ENCODE peak calls at places on chromosomes 2 and 18, in four cellular contexts. One of them, this sample, is unnamed.
A peak's percentile ranks its signal among the peaks of the same experiment; 100 is the strongest.

GRCh38 chr2:221104391-221104811 is 467.7 kb downstream of the EPHA4 start:
- DNase-seq in chondrocyte: no peak
- DNase-seq in CD4-positive, alpha-beta T cell: no peak
- DNase-seq in right lobe of liver: peak; percentile 38
- DNase-seq in this sample: no peak

GRCh38 chr18:21735452-21736015 is 5.1 kb upstream of the MIB1 start:
- DNase-seq in chondrocyte: no peak
- DNase-seq in CD4-positive, alpha-beta T cell: peak; percentile 55
- DNase-seq in right lobe of liver: peak; percentile 25
- DNase-seq in this sample: peak; percentile 23

GRCh38 chr18:64929026-64929425 is 780.1 kb upstream of the LINC00305 start:
- DNase-seq in chondrocyte: no peak
- DNase-seq in CD4-positive, alpha-beta T cell: no peak
- DNase-seq in right lobe of liver: no peak
- DNase-seq in this sample: no peak

GRCh38 chr2:44184106-44184505 is 15.4 kb downstream of the PPM1B start:
- DNase-seq in chondrocyte: no peak
- DNase-seq in CD4-positive, alpha-beta T cell: no peak
- DNase-seq in right lobe of liver: no peak
- DNase-seq in this sample: no peak

GRCh38 chr18:41073372-41073954 is 881.6 kb upstream of the PIK3C3 start:
- DNase-seq in chondrocyte: no peak
- DNase-seq in CD4-positive, alpha-beta T cell: no peak
- DNase-seq in right lobe of liver: no peak
- DNase-seq in this sample: no peak

GRCh38 chr2:236972491-236973379 is 113.0 kb upstream of the COPS8 start:
- DNase-seq in chondrocyte: no peak
- DNase-seq in CD4-positive, alpha-beta T cell: no peak
- DNase-seq in right lobe of liver: peak; percentile 61
- DNase-seq in this sample: no peak

GRCh38 chr2:26061539-26061938 is 27.7 kb downstream of the RAB10 start:
- DNase-seq in chondrocyte: no peak
- DNase-seq in CD4-positive, alpha-beta T cell: no peak
- DNase-seq in right lobe of liver: no peak
- DNase-seq in this sample: no peak

GRCh38 chr2:54289942-54290702 is 34.1 kb upstream of the TSPYL6 start:
- DNase-seq in chondrocyte: no peak
- DNase-seq in CD4-positive, alpha-beta T cell: no peak
- DNase-seq in right lobe of liver: no peak
- DNase-seq in this sample: no peak

GRCh38 chr2:113240150-113240914 is 38.4 kb downstream of the PAX8 start:
- DNase-seq in chondrocyte: no peak
- DNase-seq in CD4-positive, alpha-beta T cell: no peak
- DNase-seq in right lobe of liver: peak; percentile 89
- DNase-seq in this sample: no peak

GRCh38 chr2:3376821-3377220 is 797 bp downstream of the EIPR1 start:
- DNase-seq in chondrocyte: no peak
- DNase-seq in CD4-positive, alpha-beta T cell: no peak
- DNase-seq in right lobe of liver: no peak
- DNase-seq in this sample: no peak

GRCh38 chr18:22822024-22822423 is 111.1 kb upstream of the RBBP8 start:
- DNase-seq in chondrocyte: no peak
- DNase-seq in CD4-positive, alpha-beta T cell: no peak
- DNase-seq in right lobe of liver: no peak
- DNase-seq in this sample: no peak

GRCh38 chr18:57444301-57444759 is 9.2 kb downstream of the ONECUT2 start:
- DNase-seq in chondrocyte: no peak
- DNase-seq in CD4-positive, alpha-beta T cell: no peak
- DNase-seq in right lobe of liver: peak; percentile 61
- DNase-seq in this sample: no peak

GRCh38 chr2:171432969-171433762 is 624 bp downstream of the METTL8 start:
- DNase-seq in chondrocyte: no peak
- DNase-seq in CD4-positive, alpha-beta T cell: peak; percentile 12
- DNase-seq in right lobe of liver: peak; percentile 23
- DNase-seq in this sample: no peak

GRCh38 chr2:45282646-45283045 is 273.4 kb upstream of the SIX2 start:
- DNase-seq in chondrocyte: no peak
- DNase-seq in CD4-positive, alpha-beta T cell: no peak
- DNase-seq in right lobe of liver: no peak
- DNase-seq in this sample: no peak

GRCh38 chr2:48173141-48173540 is 266.8 kb upstream of the FBXO11 start:
- DNase-seq in chondrocyte: no peak
- DNase-seq in CD4-positive, alpha-beta T cell: no peak
- DNase-seq in right lobe of liver: no peak
- DNase-seq in this sample: no peak

GRCh38 chr18:13530879-13531387 is 195.4 kb downstream of the FAM210A start:
- DNase-seq in chondrocyte: no peak
- DNase-seq in CD4-positive, alpha-beta T cell: peak; percentile 17
- DNase-seq in right lobe of liver: peak; percentile 62
- DNase-seq in this sample: no peak

GRCh38 chr2:143551946-143552655 is 422.9 kb downstream of the ARHGAP15 start:
- DNase-seq in chondrocyte: no peak
- DNase-seq in CD4-positive, alpha-beta T cell: no peak
- DNase-seq in right lobe of liver: no peak
- DNase-seq in this sample: no peak

GRCh38 chr2:160331258-160332025 is 131.4 kb upstream of the ITGB6 start:
- DNase-seq in chondrocyte: no peak
- DNase-seq in CD4-positive, alpha-beta T cell: no peak
- DNase-seq in right lobe of liver: no peak
- DNase-seq in this sample: no peak

GRCh38 chr2:38386377-38386776 is 9.3 kb upstream of the ATL2 start:
- DNase-seq in chondrocyte: no peak
- DNase-seq in CD4-positive, alpha-beta T cell: no peak
- DNase-seq in right lobe of liver: no peak
- DNase-seq in this sample: no peak

GRCh38 chr2:138829326-138829725 is 49.1 kb upstream of the NXPH2 start:
- DNase-seq in chondrocyte: no peak
- DNase-seq in CD4-positive, alpha-beta T cell: peak; percentile 8
- DNase-seq in right lobe of liver: peak; percentile 27
- DNase-seq in this sample: no peak

GRCh38 chr2:233440314-233440713 is 86.0 kb downstream of the DGKD start:
- DNase-seq in chondrocyte: peak; percentile 83
- DNase-seq in CD4-positive, alpha-beta T cell: no peak
- DNase-seq in right lobe of liver: peak; percentile 9
- DNase-seq in this sample: no peak

GRCh38 chr18:50659091-50660003 is 99.5 kb downstream of the MAPK4 start:
- DNase-seq in chondrocyte: no peak
- DNase-seq in CD4-positive, alpha-beta T cell: no peak
- DNase-seq in right lobe of liver: no peak
- DNase-seq in this sample: no peak

GRCh38 chr18:56910967-56911366 is 235.9 kb upstream of the BOD1L2 start:
- DNase-seq in chondrocyte: no peak
- DNase-seq in CD4-positive, alpha-beta T cell: no peak
- DNase-seq in right lobe of liver: no peak
- DNase-seq in this sample: no peak

GRCh38 chr2:201432551-201433388 is 18.5 kb downstream of the TRAK2 start:
- DNase-seq in chondrocyte: no peak
- DNase-seq in CD4-positive, alpha-beta T cell: no peak
- DNase-seq in right lobe of liver: no peak
- DNase-seq in this sample: no peak

GRCh38 chr2:57893800-57894199 is 152.8 kb upstream of the VRK2 start:
- DNase-seq in chondrocyte: no peak
- DNase-seq in CD4-positive, alpha-beta T cell: no peak
- DNase-seq in right lobe of liver: no peak
- DNase-seq in this sample: no peak

GRCh38 chr2:232522014-232522854 is 2.0 kb downstream of the PRSS56 start:
- DNase-seq in chondrocyte: no peak
- DNase-seq in CD4-positive, alpha-beta T cell: peak; percentile 65
- DNase-seq in right lobe of liver: peak; percentile 62
- DNase-seq in this sample: peak; percentile 71

GRCh38 chr2:234273887-234274584 is 222.8 kb downstream of the ARL4C start:
- DNase-seq in chondrocyte: no peak
- DNase-seq in CD4-positive, alpha-beta T cell: no peak
- DNase-seq in right lobe of liver: no peak
- DNase-seq in this sample: no peak

GRCh38 chr2:148122788-148123187 is 101.9 kb downstream of the MBD5 start:
- DNase-seq in chondrocyte: no peak
- DNase-seq in CD4-positive, alpha-beta T cell: no peak
- DNase-seq in right lobe of liver: no peak
- DNase-seq in this sample: no peak

DNA sequence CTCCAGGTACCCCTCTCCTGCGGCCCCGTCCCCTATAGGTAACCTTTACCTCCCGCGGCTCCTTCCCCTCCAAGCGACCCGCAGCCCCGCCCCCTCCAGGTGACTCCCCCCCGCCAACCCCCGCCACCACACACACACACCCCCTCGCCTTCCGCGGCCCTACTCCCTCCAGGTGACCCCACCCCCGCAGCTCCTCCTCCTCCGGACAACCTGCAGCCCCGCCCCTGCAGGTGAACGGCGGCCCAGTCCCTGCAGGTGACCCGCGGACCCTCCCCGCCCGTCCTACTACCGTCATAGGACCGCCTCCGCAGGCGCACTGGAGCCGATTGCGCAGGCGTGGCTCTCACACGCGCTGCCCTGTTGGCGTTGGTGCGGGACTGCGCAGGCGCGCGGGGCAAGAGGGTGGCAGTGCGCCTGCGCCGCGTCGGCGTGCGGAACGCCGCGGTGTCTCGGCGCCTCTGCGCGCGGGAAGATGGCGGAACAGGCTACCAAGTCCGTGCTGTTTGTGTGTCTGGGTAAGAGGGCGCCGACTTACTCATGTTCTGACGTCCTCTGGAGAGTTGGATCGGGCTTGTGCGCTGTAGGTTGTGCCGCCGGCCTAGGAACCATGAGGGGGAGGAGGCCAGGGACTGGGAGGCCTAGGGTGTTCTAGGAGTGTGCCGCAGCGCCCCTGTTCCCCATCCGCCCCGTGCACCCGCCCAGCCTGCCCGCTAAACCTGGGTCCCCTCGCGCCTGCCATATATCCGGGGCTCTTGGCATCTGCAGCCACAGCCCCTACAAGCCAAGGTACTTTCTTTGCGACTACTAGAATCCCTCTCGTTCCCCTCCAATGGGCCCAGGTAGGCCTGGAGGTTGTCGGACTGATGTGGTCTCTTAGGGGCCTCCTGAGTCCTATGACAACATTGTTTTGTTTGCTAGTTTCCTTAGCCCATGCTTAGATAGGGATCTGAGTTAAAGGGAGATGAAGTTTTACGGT is at the start of gene ACP1:
- DNase-seq in chondrocyte: peak; percentile 98
- DNase-seq in CD4-positive, alpha-beta T cell: peak; percentile 96
- DNase-seq in right lobe of liver: peak; percentile 97
- DNase-seq in this sample: peak; percentile 94
- TF ChIP-seq CTCF in chondrocyte: peak; percentile 22
- TF ChIP-seq CTCF in CD4-positive, alpha-beta T cell: no peak
- TF ChIP-seq CTCF in right lobe of liver: no peak
- TF ChIP-seq CTCF in this sample: no peak

GRCh38 chr18:5874336-5874735 is 21.0 kb downstream of the TMEM200C start:
- DNase-seq in chondrocyte: no peak
- DNase-seq in CD4-positive, alpha-beta T cell: no peak
- DNase-seq in right lobe of liver: no peak
- DNase-seq in this sample: no peak

GRCh38 chr18:5872886-5873285 is 22.4 kb downstream of the TMEM200C start:
- DNase-seq in chondrocyte: no peak
- DNase-seq in CD4-positive, alpha-beta T cell: no peak
- DNase-seq in right lobe of liver: no peak
- DNase-seq in this sample: no peak

GRCh38 chr18:5865521-5865920 is 29.8 kb downstream of the TMEM200C start:
- DNase-seq in chondrocyte: no peak
- DNase-seq in CD4-positive, alpha-beta T cell: no peak
- DNase-seq in right lobe of liver: no peak
- DNase-seq in this sample: no peak

GRCh38 chr18:5868218-5868904 is 27.0 kb downstream of the TMEM200C start:
- DNase-seq in chondrocyte: no peak
- DNase-seq in CD4-positive, alpha-beta T cell: no peak
- DNase-seq in right lobe of liver: peak; percentile 51
- DNase-seq in this sample: no peak
- TF ChIP-seq CTCF in chondrocyte: peak; percentile 94
- TF ChIP-seq CTCF in CD4-positive, alpha-beta T cell: no peak
- TF ChIP-seq CTCF in right lobe of liver: peak; percentile 86
- TF ChIP-seq CTCF in this sample: peak; percentile 33

GRCh38 chr2:121293450-121294325 is 8.7 kb upstream of the TFCP2L1 start:
- DNase-seq in chondrocyte: no peak
- DNase-seq in CD4-positive, alpha-beta T cell: no peak
- DNase-seq in right lobe of liver: peak; percentile 44
- DNase-seq in this sample: no peak

GRCh38 chr2:121298476-121298875 is 13.5 kb upstream of the TFCP2L1 start:
- DNase-seq in chondrocyte: no peak
- DNase-seq in CD4-positive, alpha-beta T cell: no peak
- DNase-seq in right lobe of liver: no peak
- DNase-seq in this sample: no peak

GRCh38 chr2:121295911-121296650 is 11.1 kb upstream of the TFCP2L1 start:
- DNase-seq in chondrocyte: no peak
- DNase-seq in CD4-positive, alpha-beta T cell: no peak
- DNase-seq in right lobe of liver: no peak
- DNase-seq in this sample: no peak

GRCh38 chr2:121294881-121295840 is 10.2 kb upstream of the TFCP2L1 start:
- DNase-seq in chondrocyte: no peak
- DNase-seq in CD4-positive, alpha-beta T cell: no peak
- DNase-seq in right lobe of liver: no peak
- DNase-seq in this sample: no peak

DNA sequence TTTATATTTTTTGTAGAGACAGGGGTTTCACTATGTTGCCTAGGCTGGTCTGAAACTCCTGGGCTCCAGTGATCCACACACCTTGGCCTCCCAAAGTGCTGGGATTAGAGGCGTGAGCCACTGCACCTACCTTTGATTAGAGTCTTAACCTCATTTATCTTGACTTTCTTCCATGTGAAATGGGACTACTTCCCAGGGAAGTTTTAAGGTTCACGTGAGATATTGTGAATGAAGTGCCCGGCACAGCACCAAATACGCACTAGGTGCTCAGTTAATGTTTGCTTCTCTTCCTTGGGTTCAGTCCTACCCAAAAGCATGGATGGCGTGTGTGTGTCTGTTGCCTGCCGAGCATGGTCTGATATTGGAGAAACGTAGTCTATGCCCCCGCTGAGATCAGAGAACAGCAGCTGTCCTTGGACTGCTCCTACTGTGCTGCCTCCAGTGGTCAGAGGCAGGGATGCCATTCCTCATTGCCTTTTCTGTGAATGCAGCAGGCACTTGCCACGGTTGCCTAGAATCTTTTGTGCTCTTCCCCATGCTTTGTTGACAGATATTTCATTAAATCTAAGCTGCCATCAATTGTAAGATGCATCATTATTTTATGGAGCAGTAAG is 12.3 kb upstream of the TFCP2L1 start:
- DNase-seq in chondrocyte: no peak
- DNase-seq in CD4-positive, alpha-beta T cell: no peak
- DNase-seq in right lobe of liver: peak; percentile 34
- DNase-seq in this sample: no peak
- TF ChIP-seq CTCF in chondrocyte: peak; percentile 79
- TF ChIP-seq CTCF in CD4-positive, alpha-beta T cell: peak; percentile 16
- TF ChIP-seq CTCF in right lobe of liver: peak; percentile 59
- TF ChIP-seq CTCF in this sample: no peak

DNA sequence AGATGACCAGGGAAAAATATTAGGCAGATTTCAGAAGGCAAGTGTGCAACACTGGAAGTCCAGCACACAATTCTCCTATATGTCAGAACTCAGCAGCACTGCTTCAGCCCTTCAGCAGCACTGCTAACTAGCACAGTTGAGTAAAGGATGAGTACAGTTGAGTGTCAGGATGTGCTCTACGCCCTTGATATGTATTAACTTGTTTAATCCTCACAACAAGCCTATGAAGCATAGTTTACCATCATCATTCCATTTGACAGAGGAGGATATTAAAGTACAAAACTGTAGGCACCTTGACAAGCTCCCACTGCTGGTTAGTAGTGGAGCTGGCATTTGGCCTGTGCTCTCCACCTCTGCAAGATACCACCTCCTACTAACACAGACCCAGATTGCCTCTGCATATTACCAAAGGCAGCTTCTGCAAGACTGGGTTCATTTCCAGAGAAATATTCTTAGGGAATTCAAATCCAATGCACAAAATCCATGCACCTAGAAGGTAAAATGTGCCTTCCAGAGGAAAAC is 230.8 kb downstream of the ANAPC1 start:
- DNase-seq in chondrocyte: no peak
- DNase-seq in CD4-positive, alpha-beta T cell: no peak
- DNase-seq in right lobe of liver: no peak
- DNase-seq in this sample: no peak
- TF ChIP-seq CTCF in chondrocyte: no peak
- TF ChIP-seq CTCF in CD4-positive, alpha-beta T cell: no peak
- TF ChIP-seq CTCF in right lobe of liver: no peak
- TF ChIP-seq CTCF in this sample: no peak

This sample was measured in natural killer cell.